ENCODE peak calls at places on chromosomes 6 and 20, in seven cellular contexts. Q is ascending aorta, Y is GM23248, V is hepatocyte, F is BE2C, M is ovary, O is left lung. B is an unnamed sample. For H3K36me3, the result is how much of the 10 kb centered on the place peaks cover.

GRCh38 chr6:162109466-162110040 is 618.0 kb downstream of the PRKN start:
- DNase-seq in Q (no peak), Y (peak), V (no peak), F (no peak), M (no peak), O (no peak), B (no peak)

GRCh38 chr6:105191351-105191750 is 11.5 kb upstream of the POPDC3 start:
- DNase-seq in Q (no peak), Y (peak), V (no peak), F (no peak), M (no peak), O (no peak), B (no peak)

GRCh38 chr20:61896058-61896961 is 169.4 kb downstream of the TAF4 start:
- DNase-seq in Q (no peak), Y (peak), V (peak), F (peak), M (peak), O (peak), B (peak)

GRCh38 chr20:33423141-33423834 is 20.3 kb downstream of the SNTA1 start:
- DNase-seq in Q (peak), Y (peak), V (peak), F (no peak), M (no peak), O (no peak), B (no peak)

GRCh38 chr6:100664274-100665040 is 199.7 kb upstream of the SIM1 start:
- DNase-seq in Q (no peak), Y (peak), V (peak), F (peak), M (no peak), O (no peak), B (no peak)

GRCh38 chr6:111011360-111012142 is 29.7 kb downstream of the RPF2 start:
- DNase-seq in Q (no peak), Y (peak), V (peak), F (no peak), M (no peak), O (no peak), B (no peak)

GRCh38 chr20:1894951-1895673 is at the start of gene SIRPA:
- DNase-seq in Q (peak), Y (peak), V (peak), F (peak), M (peak), O (peak), B (no peak)

GRCh38 chr6:138509371-138509770 is 10.1 kb upstream of the NHSL1 start:
- DNase-seq in Q (no peak), Y (peak), V (peak), F (peak), M (no peak), O (no peak), B (peak)

GRCh38 chr6:75588947-75589346 is 12.7 kb upstream of the SENP6 start:
- DNase-seq in Q (no peak), Y (no peak), V (no peak), F (no peak), M (no peak), O (no peak), B (no peak)

GRCh38 chr6:126067080-126067479 is 80.7 kb downstream of the TRMT11 start:
- DNase-seq in Q (no peak), Y (no peak), V (no peak), F (no peak), M (no peak), O (no peak), B (no peak)

GRCh38 chr6:33766921-33767700 is 20.4 kb upstream of the IP6K3 start:
- DNase-seq in Q (no peak), Y (no peak), V (no peak), F (no peak), M (no peak), O (no peak), B (no peak)

GRCh38 chr20:56072165-56072564 is 66.8 kb upstream of the CBLN4 start:
- DNase-seq in Q (no peak), Y (no peak), V (no peak), F (no peak), M (no peak), O (no peak), B (no peak)

GRCh38 chr6:138275976-138276375 is 57.7 kb upstream of the PBOV1 start:
- DNase-seq in Q (no peak), Y (no peak), V (no peak), F (no peak), M (no peak), O (no peak), B (peak)

GRCh38 chr20:23869520-23869919 is 10.0 kb downstream of the CST5 start:
- DNase-seq in Q (no peak), Y (no peak), V (no peak), F (no peak), M (no peak), O (no peak), B (no peak)

GRCh38 chr20:19378057-19378456 is 165.6 kb downstream of the SLC24A3 start:
- DNase-seq in Q (no peak), Y (no peak), V (no peak), F (no peak), M (no peak), O (no peak), B (no peak)

GRCh38 chr6:121858310-121858709 is 422.9 kb downstream of the GJA1 start:
- DNase-seq in Q (no peak), Y (no peak), V (no peak), F (no peak), M (no peak), O (no peak), B (no peak)

GRCh38 chr20:47310729-47311128 is 45.8 kb downstream of the ZMYND8 start:
- DNase-seq in Q (no peak), Y (no peak), V (no peak), F (no peak), M (no peak), O (no peak), B (no peak)

GRCh38 chr20:53926428-53927028 is 143.9 kb downstream of the BCAS1 start:
- DNase-seq in Q (peak), Y (peak), V (peak), F (no peak), M (no peak), O (no peak), B (peak)

GRCh38 chr6:14283600-14284235 is 166.1 kb downstream of the CD83 start:
- DNase-seq in Q (no peak), Y (no peak), V (no peak), F (no peak), M (no peak), O (no peak), B (no peak)

GRCh38 chr6:126112171-126112632 is 125.9 kb downstream of the TRMT11 start:
- DNase-seq in Q (no peak), Y (no peak), V (peak), F (peak), M (no peak), O (no peak), B (no peak)

DNA sequence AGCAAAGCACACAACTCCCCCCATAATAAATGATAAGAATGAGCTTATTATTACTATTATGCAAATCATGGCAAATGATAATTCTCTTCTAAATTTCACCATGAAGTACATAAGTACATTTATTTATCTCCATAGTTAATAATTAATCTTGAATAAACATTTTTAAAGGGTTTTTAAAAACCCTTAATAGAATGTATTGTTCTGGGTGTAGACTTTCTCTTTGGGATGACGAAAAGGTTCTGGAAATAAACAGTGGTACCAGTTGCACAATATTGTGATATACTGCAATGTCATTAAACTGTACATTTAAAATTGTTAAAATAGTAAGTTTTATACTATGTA is 18.0 kb downstream of the DST start:
- DNase-seq in Q (no peak), Y (no peak), V (no peak), F (no peak), M (no peak), O (no peak), B (no peak)
- H3K36me3 ChIP-seq in Q (under half), Y (half or more), V (under half), F (under half), M (under half), O (under half), B (under half)

GRCh38 chr20:6530916-6531315 is 236.6 kb upstream of the BMP2 start:
- DNase-seq in Q (no peak), Y (no peak), V (no peak), F (no peak), M (no peak), O (no peak), B (no peak)
- H3K36me3 ChIP-seq in Q (under half), Y (under half), V (under half), F (under half), M (under half), O (under half), B (under half)

GRCh38 chr20:2991532-2991931 is 51.9 kb upstream of the GNRH2 start:
- DNase-seq in Q (no peak), Y (no peak), V (no peak), F (no peak), M (no peak), O (no peak), B (no peak)

GRCh38 chr20:2995796-2996195 is 47.6 kb upstream of the GNRH2 start:
- DNase-seq in Q (no peak), Y (no peak), V (no peak), F (no peak), M (no peak), O (no peak), B (no peak)

GRCh38 chr20:2998728-2999127 is 44.7 kb upstream of the GNRH2 start:
- DNase-seq in Q (no peak), Y (no peak), V (no peak), F (no peak), M (no peak), O (no peak), B (no peak)

DNA sequence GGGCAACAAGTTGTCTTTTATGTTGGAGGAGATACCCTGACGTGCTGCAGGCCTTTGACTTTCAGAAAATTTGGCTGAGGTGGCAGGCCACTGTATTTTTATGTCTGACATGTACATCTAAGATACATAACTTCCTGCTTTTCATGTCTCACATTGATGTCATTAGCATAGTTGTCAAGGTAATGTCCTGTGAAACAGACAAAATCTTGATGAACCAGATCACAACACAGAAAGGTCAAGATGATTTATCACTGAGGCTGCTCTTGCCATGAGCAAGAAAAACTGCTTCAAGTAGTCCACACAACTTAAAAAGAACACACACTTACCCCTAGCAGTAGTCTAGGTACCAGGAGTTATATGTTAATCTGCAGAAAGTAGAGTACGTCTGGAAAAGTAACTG is 50.2 kb upstream of the GNRH2 start:
- DNase-seq in Q (no peak), Y (no peak), V (no peak), F (no peak), M (no peak), O (no peak), B (peak)
- H3K36me3 ChIP-seq in Q (half or more), Y (under half), V (under half), F (under half), M (under half), O (under half), B (under half)

GRCh38 chr6:8085053-8085511 is 17.3 kb downstream of the EEF1E1 start:
- DNase-seq in Q (peak), Y (peak), V (peak), F (no peak), M (peak), O (no peak), B (peak)

GRCh38 chr6:8087870-8088269 is 14.5 kb downstream of the EEF1E1 start:
- DNase-seq in Q (no peak), Y (no peak), V (no peak), F (no peak), M (no peak), O (no peak), B (no peak)

GRCh38 chr6:8086755-8087306 is 15.5 kb downstream of the EEF1E1 start:
- DNase-seq in Q (no peak), Y (no peak), V (no peak), F (no peak), M (no peak), O (no peak), B (no peak)

GRCh38 chr6:8088886-8089285 is 13.5 kb downstream of the EEF1E1 start:
- DNase-seq in Q (no peak), Y (no peak), V (no peak), F (no peak), M (no peak), O (no peak), B (no peak)

DNA sequence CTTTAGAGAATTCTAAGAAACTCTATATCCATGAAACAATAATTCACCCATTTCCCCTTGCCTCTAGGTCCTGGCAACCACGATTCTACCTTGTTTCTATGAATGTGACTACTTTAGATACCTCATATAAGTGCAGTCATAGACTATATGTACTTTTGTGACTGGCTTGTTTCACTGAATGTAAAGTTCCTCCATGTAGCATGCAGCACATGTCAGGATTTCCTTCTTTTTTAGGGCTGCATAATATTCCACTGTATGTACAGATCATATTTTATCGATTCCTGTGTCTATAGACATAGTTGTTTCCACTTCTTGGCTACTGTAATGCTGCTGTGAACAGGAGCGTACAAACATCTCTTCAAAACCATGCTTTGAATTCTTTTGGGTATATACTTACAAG is 11.7 kb downstream of the EEF1E1 start:
- DNase-seq in Q (no peak), Y (no peak), V (no peak), F (no peak), M (no peak), O (no peak), B (no peak)
- H3K36me3 ChIP-seq in Q (under half), Y (under half), V (under half), F (half or more), M (under half), O (under half), B (under half)